ENCODE peak calls at places on chromosomes 16 and 17, in four cellular contexts. One of them, this sample, is unnamed.

GRCh38 chr17:27232328-27232727 is 61.6 kb upstream of the WSB1 start:
- DNase-seq in neural crest cell: no peak
- DNase-seq in endothelial cell: no peak
- DNase-seq in BJ: no peak
- DNase-seq in this sample: no peak

GRCh38 chr16:67917140-67917851 is 14.4 kb downstream of the CTRL start:
- DNase-seq in neural crest cell: no peak
- DNase-seq in endothelial cell: no peak
- DNase-seq in BJ: no peak
- DNase-seq in this sample: no peak

GRCh38 chr17:73424571-73424970 is 112.8 kb upstream of the CDC42EP4 start:
- DNase-seq in neural crest cell: no peak
- DNase-seq in endothelial cell: no peak
- DNase-seq in BJ: no peak
- DNase-seq in this sample: no peak

GRCh38 chr16:81956213-81956948 is 54.9 kb downstream of the SDR42E1 start:
- DNase-seq in neural crest cell: no peak
- DNase-seq in endothelial cell: no peak
- DNase-seq in BJ: no peak
- DNase-seq in this sample: no peak

GRCh38 chr17:237406-237955 is 56.0 kb upstream of the DOC2B start:
- DNase-seq in neural crest cell: no peak
- DNase-seq in endothelial cell: no peak
- DNase-seq in BJ: no peak
- DNase-seq in this sample: no peak

GRCh38 chr16:85296859-85297698 is 184.8 kb upstream of the CIBAR2 start:
- DNase-seq in neural crest cell: peak
- DNase-seq in endothelial cell: peak
- DNase-seq in BJ: no peak
- DNase-seq in this sample: peak

GRCh38 chr16:89863741-89864391 is 9.5 kb upstream of the TCF25 start:
- DNase-seq in neural crest cell: no peak
- DNase-seq in endothelial cell: no peak
- DNase-seq in BJ: no peak
- DNase-seq in this sample: peak

GRCh38 chr17:37082461-37082860 is 133.7 kb downstream of the AATF start:
- DNase-seq in neural crest cell: no peak
- DNase-seq in endothelial cell: no peak
- DNase-seq in BJ: no peak
- DNase-seq in this sample: no peak

GRCh38 chr16:27436065-27436464 is 34.1 kb downstream of the IL21R start:
- DNase-seq in neural crest cell: no peak
- DNase-seq in endothelial cell: no peak
- DNase-seq in BJ: no peak
- DNase-seq in this sample: no peak

GRCh38 chr17:17983776-17984175 is 11.1 kb downstream of the DRC3 start:
- DNase-seq in neural crest cell: no peak
- DNase-seq in endothelial cell: no peak
- DNase-seq in BJ: no peak
- DNase-seq in this sample: no peak

GRCh38 chr16:88914750-88915368 is 48.4 kb upstream of the PABPN1L start:
- DNase-seq in neural crest cell: no peak
- DNase-seq in endothelial cell: no peak
- DNase-seq in BJ: peak
- DNase-seq in this sample: no peak

GRCh38 chr16:27432600-27432957 is 30.6 kb downstream of the IL21R start:
- DNase-seq in neural crest cell: no peak
- DNase-seq in endothelial cell: peak
- DNase-seq in BJ: peak
- DNase-seq in this sample: no peak

GRCh38 chr16:83513006-83513755 is 294.6 kb upstream of the HSBP1 start:
- DNase-seq in neural crest cell: no peak
- DNase-seq in endothelial cell: no peak
- DNase-seq in BJ: peak
- DNase-seq in this sample: no peak

GRCh38 chr17:18319604-18320256 is 4.6 kb downstream of the SMCR8 start:
- DNase-seq in neural crest cell: peak
- DNase-seq in endothelial cell: peak
- DNase-seq in BJ: no peak
- DNase-seq in this sample: no peak

GRCh38 chr16:49542391-49542891 is 168.8 kb downstream of the C16orf78 start:
- DNase-seq in neural crest cell: no peak
- DNase-seq in endothelial cell: no peak
- DNase-seq in BJ: no peak
- DNase-seq in this sample: no peak

GRCh38 chr16:9297437-9298113 is 206.1 kb downstream of the HAPSTR1 start:
- DNase-seq in neural crest cell: peak
- DNase-seq in endothelial cell: peak
- DNase-seq in BJ: no peak
- DNase-seq in this sample: no peak

DNA sequence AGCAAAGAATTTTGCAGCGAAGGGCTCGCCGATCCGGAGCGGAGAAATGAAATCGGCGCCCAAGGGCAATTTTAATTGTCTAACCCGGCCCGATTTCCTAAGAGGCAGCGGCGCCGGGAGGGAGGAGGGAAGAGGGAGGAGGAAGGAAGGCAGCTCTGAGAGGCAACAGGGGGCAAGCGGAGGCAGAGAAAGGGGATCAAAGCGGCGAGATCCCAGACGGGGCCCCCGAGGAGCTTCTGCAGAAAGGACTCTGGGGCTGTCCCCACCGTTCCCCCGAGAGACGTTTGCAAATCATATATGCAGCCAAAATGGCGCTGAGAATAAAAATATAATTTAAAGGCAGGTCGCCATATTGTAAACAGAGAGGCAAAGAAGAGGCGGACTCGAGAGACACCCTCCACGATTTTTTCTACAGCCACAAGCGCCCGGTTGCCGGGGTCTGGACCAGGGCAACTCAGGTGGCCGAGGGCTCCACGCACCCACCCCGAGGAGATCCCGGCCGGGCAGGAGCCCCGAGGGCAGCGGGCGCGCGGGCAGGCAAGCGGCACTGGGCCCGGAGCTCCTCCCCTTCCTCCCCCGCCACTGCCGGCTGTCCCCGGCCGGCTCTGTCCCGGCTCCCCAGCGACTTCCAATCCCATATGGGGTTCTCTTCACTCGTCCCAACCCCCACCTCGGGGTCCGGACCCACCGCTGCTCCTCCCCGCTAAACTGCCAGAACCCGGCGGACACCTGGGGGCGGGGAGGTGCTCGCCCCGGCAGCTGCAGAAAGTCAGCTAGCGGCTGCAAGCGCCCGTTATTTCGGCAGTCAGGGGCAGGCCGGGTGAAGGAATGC is 1.9 kb downstream of the PHF12 start:
- DNase-seq in neural crest cell: peak
- DNase-seq in endothelial cell: peak
- DNase-seq in BJ: no peak
- DNase-seq in this sample: peak
- TF ChIP-seq CTCF in neural crest cell: no peak
- TF ChIP-seq CTCF in endothelial cell: no peak
- TF ChIP-seq CTCF in BJ: no peak
- TF ChIP-seq CTCF in this sample: no peak

DNA sequence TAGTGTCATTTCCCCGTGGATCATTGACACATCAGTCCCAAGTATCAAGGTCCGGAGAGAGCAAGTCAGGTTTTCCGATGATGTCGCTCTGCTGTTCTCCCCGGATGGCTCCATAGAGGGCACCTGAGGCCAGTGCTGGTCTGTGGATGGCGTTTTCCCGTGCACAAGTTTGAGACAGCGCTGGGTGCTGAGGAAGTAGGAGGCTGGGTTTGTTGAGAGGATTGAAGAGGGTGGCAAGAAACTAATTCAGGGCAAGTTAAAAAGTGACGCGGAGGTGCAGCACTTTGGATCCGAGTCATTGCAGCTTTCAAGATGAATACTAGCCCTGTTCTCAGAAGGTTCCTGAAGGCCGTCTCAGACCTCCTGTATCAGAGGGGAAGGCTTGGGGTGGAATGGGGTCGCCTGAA is 7.7 kb downstream of the NUBP1 start:
- DNase-seq in neural crest cell: no peak
- DNase-seq in endothelial cell: no peak
- DNase-seq in BJ: no peak
- DNase-seq in this sample: peak
- TF ChIP-seq CTCF in neural crest cell: no peak
- TF ChIP-seq CTCF in endothelial cell: no peak
- TF ChIP-seq CTCF in BJ: no peak
- TF ChIP-seq CTCF in this sample: peak

DNA sequence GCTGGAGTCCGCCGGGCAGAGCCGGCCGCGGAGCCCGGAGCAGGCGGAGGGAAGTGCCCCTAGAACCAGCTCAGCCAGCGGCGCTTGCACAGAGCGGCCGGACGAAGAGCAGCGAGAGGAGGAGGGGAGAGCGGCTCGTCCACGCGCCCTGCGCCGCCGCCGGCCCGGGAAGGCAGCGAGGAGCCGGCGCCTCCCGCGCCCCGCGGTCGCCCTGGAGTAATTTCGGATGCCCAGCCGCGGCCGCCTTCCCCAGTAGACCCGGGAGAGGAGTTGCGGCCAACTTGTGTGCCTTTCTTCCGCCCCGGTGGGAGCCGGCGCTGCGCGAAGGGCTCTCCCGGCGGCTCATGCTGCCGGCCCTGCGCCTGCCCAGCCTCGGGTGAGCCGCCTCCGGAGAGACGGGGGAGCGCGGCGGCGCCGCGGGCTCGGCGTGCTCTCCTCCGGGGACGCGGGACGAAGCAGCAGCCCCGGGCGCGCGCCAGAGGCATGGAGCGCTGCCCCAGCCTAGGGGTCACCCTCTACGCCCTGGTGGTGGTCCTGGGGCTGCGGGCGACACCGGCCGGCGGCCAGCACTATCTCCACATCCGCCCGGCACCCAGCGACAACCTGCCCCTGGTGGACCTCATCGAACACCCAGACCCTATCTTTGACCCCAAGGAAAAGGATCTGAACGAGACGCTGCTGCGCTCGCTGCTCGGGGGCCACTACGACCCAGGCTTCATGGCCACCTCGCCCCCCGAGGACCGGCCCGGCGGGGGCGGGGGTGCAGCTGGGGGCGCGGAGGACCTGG is 435 bp downstream of the NOG start:
- DNase-seq in neural crest cell: peak
- DNase-seq in endothelial cell: peak
- DNase-seq in BJ: no peak
- DNase-seq in this sample: peak
- TF ChIP-seq CTCF in neural crest cell: peak
- TF ChIP-seq CTCF in endothelial cell: no peak
- TF ChIP-seq CTCF in BJ: no peak
- TF ChIP-seq CTCF in this sample: no peak

DNA sequence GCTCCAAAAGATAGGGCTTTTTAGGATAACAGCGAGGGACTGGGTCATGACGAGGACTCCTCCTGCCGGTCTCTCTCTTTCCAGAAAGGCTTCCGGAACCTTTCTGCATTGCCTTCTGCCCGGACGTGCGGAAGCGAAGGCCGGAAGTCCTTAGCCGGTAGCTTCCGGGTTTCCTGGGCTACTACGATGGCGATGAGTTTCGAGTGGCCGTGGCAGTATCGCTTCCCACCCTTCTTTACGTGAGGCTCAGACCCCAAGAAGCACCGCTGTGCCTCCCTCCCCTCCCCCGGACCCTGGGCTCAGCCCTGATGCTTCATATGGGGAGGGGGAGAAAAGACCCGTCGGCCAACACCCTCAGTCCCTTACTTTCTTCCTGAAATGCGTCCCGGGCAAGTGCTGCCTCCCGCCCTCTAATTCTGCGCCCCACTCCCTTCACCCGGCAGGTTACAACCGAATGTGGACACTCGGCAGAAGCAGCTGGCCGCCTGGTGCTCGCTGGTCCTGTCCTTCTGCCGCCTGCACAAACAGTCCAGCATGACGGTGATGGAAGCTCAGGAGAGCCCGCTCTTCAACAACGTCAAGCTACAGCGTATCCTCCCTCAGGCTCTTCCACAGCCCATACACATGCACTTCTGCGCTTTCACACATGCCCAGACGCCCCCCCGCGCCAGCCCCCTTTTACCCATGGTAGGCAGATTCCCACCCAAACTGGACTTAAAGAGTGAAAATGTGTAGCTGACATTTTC is at the start of gene VPS25:
- DNase-seq in neural crest cell: peak
- DNase-seq in endothelial cell: peak
- DNase-seq in BJ: peak
- DNase-seq in this sample: peak
- TF ChIP-seq CTCF in neural crest cell: peak
- TF ChIP-seq CTCF in endothelial cell: no peak
- TF ChIP-seq CTCF in BJ: peak
- TF ChIP-seq CTCF in this sample: no peak

GRCh38 chr16:73274140-73274539 is 226.2 kb upstream of the ZFHX3 start:
- DNase-seq in neural crest cell: no peak
- DNase-seq in endothelial cell: no peak
- DNase-seq in BJ: no peak
- DNase-seq in this sample: no peak

GRCh38 chr16:73279451-73279850 is 231.5 kb upstream of the ZFHX3 start:
- DNase-seq in neural crest cell: no peak
- DNase-seq in endothelial cell: no peak
- DNase-seq in BJ: no peak
- DNase-seq in this sample: no peak

GRCh38 chr16:73275024-73275423 is 227.1 kb upstream of the ZFHX3 start:
- DNase-seq in neural crest cell: no peak
- DNase-seq in endothelial cell: no peak
- DNase-seq in BJ: no peak
- DNase-seq in this sample: no peak

GRCh38 chr16:73277066-73277465 is 229.1 kb upstream of the ZFHX3 start:
- DNase-seq in neural crest cell: no peak
- DNase-seq in endothelial cell: no peak
- DNase-seq in BJ: no peak
- DNase-seq in this sample: no peak

DNA sequence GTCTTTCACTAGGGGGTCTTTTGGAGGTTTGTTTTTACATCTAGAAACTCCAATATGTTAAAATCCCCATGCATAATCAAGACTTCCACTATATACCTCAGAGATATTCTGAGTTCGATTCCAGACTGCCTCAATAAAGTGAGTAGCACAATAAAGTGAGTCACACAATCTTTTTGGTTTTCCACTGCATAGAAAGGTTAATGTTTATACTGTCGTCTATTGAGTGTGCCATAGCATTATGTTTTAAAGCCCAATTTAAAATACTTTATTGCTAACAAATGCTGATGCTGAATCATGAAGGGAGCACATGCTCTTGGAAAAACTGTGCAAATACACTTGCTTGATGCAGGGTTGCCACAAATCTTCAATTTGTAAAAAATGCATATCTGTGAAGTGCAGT is 227.5 kb upstream of the ZFHX3 start:
- DNase-seq in neural crest cell: no peak
- DNase-seq in endothelial cell: no peak
- DNase-seq in BJ: no peak
- DNase-seq in this sample: no peak
- TF ChIP-seq CTCF in neural crest cell: no peak
- TF ChIP-seq CTCF in endothelial cell: no peak
- TF ChIP-seq CTCF in BJ: no peak
- TF ChIP-seq CTCF in this sample: no peak